ENCODE peak calls at places on chromosomes 6 and 20, in nine cellular contexts. P, D, Q, H, F, O, Z, S and J are unnamed samples.

GRCh38 chr6:168838000-168838399 is 397.0 kb downstream of the SMOC2 start:
- DNase-seq in Z (no peak), H (peak), P (no peak), O (no peak), S (no peak), D (no peak), Q (no peak), F (no peak), J (no peak)

GRCh38 chr20:18005170-18005989 is 36.6 kb downstream of the MGME1 start:
- DNase-seq in D (no peak), Q (no peak), P (no peak), O (no peak), F (no peak), S (no peak), H (peak), Z (no peak), J (no peak)

GRCh38 chr20:45289942-45290676 is 16.5 kb upstream of the RBPJL start:
- DNase-seq in D (no peak), O (no peak), H (no peak), P (no peak), Z (no peak), S (no peak), F (no peak), Q (no peak), J (no peak)

GRCh38 chr20:43925786-43926185 is 11.1 kb downstream of the TOX2 start:
- DNase-seq in Q (peak), O (peak), S (no peak), D (peak), Z (peak), H (no peak), F (no peak), P (no peak), J (peak)

GRCh38 chr6:87922947-87923330 is 124.7 kb upstream of the SPACA1 start:
- DNase-seq in Q (no peak), Z (no peak), O (no peak), H (no peak), F (no peak), D (no peak), S (no peak), P (no peak), J (no peak)

GRCh38 chr6:152575621-152576150 is 61.5 kb downstream of the SYNE1 start:
- DNase-seq in S (no peak), D (peak), F (no peak), P (no peak), Z (peak), Q (peak), H (no peak), O (peak), J (no peak)

GRCh38 chr6:113858067-113858604 is 991 bp downstream of the MARCKS start:
- DNase-seq in P (peak), D (peak), F (peak), Z (peak), S (peak), O (peak), H (no peak), Q (peak), J (no peak)

GRCh38 chr6:1028744-1029143 is 283.2 kb upstream of the FOXQ1 start:
- DNase-seq in D (no peak), Q (no peak), Z (no peak), O (no peak), P (no peak), F (no peak), S (no peak), H (no peak), J (no peak)

GRCh38 chr6:53347250-53347920 is 1.4 kb downstream of the ELOVL5 start:
- DNase-seq in H (no peak), O (no peak), F (no peak), D (peak), S (no peak), Q (peak), P (no peak), Z (peak), J (peak)

GRCh38 chr6:165925474-165926156 is 242.0 kb downstream of the TBXT start:
- DNase-seq in Z (peak), D (no peak), S (no peak), Q (no peak), H (no peak), F (no peak), O (no peak), P (no peak), J (no peak)

DNA sequence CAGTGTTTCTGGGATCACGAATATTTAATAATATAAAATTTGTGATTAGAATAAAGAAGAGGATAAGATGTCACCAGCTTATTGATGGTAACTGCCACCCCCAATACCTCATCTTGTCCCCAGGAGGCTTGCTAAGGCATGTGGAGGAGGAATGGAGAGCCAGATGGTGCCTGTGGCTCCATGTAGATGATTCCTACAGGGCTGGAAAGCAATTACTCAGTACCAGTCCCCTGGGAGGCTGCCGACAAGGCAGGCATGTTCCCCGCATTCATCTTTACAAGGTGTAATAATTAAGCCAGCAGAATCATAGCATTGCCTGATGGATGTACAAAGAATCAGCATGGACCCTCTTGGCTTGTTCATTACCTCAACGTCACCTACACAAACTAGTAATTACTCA is 155.3 kb downstream of the PLCB1 start:
- DNase-seq in Z (no peak), D (no peak), F (no peak), S (no peak), P (no peak), H (no peak), O (no peak), Q (no peak), J (no peak)
- H3K4me3 ChIP-seq in Z (no peak), D (no peak), F (no peak), S (no peak), P (no peak), H (no peak), O (no peak), Q (no peak), J (no peak)

DNA sequence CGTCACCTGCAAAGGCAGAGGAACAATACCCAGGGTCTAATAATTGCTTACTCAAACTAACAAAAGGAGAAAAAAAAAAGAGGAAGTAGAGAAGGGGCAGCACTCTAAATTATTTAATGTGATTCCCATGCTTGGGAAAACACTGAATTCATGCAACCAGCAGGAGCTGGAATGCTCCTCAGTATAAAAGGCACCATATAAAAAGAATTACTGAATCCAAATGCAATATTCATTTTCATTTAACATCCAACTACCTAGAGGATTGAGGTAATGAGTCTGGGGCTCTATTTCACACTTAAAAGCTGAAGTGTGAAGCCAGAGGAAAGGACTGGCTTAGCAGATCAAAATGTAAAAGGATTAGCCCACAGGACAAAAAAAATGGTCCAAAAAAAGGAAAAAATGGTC is 8.7 kb downstream of the B4GALT5 start:
- DNase-seq in Z (no peak), P (no peak), D (no peak), Q (no peak), O (no peak), F (no peak), H (no peak), S (no peak), J (no peak)
- H3K4me3 ChIP-seq in Z (no peak), P (no peak), D (no peak), Q (no peak), O (no peak), F (peak), H (no peak), S (no peak), J (no peak)

GRCh38 chr6:7147051-7147671 is 39.4 kb downstream of the RREB1 start:
- DNase-seq in F (no peak), H (no peak), O (no peak), Z (no peak), S (no peak), Q (no peak), D (peak), P (no peak), J (no peak)

GRCh38 chr6:7145269-7146078 is 37.7 kb downstream of the RREB1 start:
- DNase-seq in Z (no peak), O (no peak), S (no peak), F (no peak), Q (no peak), P (no peak), D (no peak), H (no peak), J (no peak)

GRCh38 chr6:7148100-7148822 is 40.5 kb downstream of the RREB1 start:
- DNase-seq in F (no peak), P (no peak), S (no peak), Q (no peak), Z (peak), D (peak), O (no peak), H (no peak), J (no peak)

GRCh38 chr6:7144810-7145209 is 37.0 kb downstream of the RREB1 start:
- DNase-seq in O (no peak), D (no peak), P (no peak), H (no peak), Q (no peak), F (no peak), S (no peak), Z (no peak), J (no peak)

GRCh38 chr6:7146079-7146828 is 38.5 kb downstream of the RREB1 start:
- DNase-seq in O (peak), D (peak), S (peak), P (no peak), Q (peak), F (peak), H (no peak), Z (peak), J (no peak)
- H3K4me3 ChIP-seq in O (peak), D (no peak), S (no peak), P (no peak), Q (no peak), F (peak), H (no peak), Z (peak), J (no peak)

GRCh38 chr6:28838289-28838633 is 85.5 kb downstream of the TRIM27 start:
- DNase-seq in F (no peak), O (peak), H (peak), Q (peak), S (peak), P (peak), Z (peak), D (peak), J (peak)

GRCh38 chr6:28838634-28839442 is 84.9 kb downstream of the TRIM27 start:
- DNase-seq in Q (peak), H (peak), P (peak), O (peak), D (peak), F (peak), Z (peak), S (peak), J (peak)

GRCh38 chr6:28841290-28841689 is 82.5 kb downstream of the TRIM27 start:
- DNase-seq in F (no peak), O (no peak), Q (no peak), P (peak), Z (no peak), D (no peak), H (no peak), S (no peak), J (no peak)

DNA sequence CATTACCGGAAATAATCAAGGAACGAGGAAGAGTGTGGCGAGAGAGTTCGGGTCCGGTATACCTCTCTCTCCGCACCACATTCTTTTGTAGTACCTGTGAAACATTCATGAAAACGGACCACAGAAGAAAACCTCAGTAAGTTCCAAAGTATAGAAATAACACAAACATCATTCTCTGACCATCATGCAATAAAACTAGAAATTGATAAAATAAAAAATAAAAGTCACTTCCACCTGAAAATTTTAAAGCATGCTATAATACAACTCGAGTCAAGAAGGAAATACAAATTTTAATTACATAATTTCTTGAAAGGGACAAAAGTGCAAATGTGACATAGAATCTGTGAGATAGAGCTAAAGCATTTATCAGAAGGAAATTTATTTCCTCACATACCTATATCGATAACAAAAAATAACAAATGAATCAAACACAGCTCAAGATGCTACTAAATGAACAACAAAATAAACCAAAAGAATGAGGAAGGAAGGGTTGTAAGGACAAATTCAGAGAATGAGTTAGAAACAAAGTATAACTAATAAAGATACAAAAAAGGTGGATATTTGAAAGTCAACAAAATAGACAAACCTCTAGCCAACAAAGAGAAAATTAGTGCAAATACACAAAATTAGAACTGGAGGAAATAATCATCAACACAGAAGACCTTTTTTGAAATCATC is 84.2 kb downstream of the TRIM27 start:
- DNase-seq in D (no peak), F (no peak), Z (no peak), O (no peak), S (no peak), P (no peak), H (no peak), Q (no peak), J (no peak)
- H3K4me3 ChIP-seq in D (peak), F (peak), Z (peak), O (peak), S (peak), P (peak), H (peak), Q (peak), J (peak)